ENCODE peak calls at places on chromosomes 3 and 15, in ten cellular contexts. L is HFF-Myc, T is PC-3, F is fibroblast of pulmonary artery, E is lower lobe of right lung, W is sigmoid colon, C is HL-60, A is esophagus muscularis mucosa, V is thoracic aorta, U is K562. N is an unnamed sample.

GRCh38 chr15:41894791-41895463 is 1.1 kb upstream of the SPTBN5 start:
- DNase-seq in L (peak), T (peak), F (peak), E (peak), W (peak), C (peak), A (no peak), V (peak), U (peak), N (peak)

GRCh38 chr3:164460851-164461250 is 617.4 kb downstream of the SI start:
- DNase-seq in L (no peak), T (no peak), F (no peak), E (no peak), W (no peak), C (no peak), A (no peak), V (no peak), U (no peak), N (peak)

GRCh38 chr3:134197681-134198261 is 52.9 kb downstream of the RYK start:
- DNase-seq in L (peak), T (peak), F (peak), E (no peak), W (no peak), C (peak), A (no peak), V (no peak), U (peak), N (peak)

GRCh38 chr3:45957606-45958005 is 14.3 kb downstream of the CXCR6 start:
- DNase-seq in L (no peak), T (no peak), F (no peak), E (no peak), W (no peak), C (no peak), A (no peak), V (no peak), U (no peak), N (no peak)

GRCh38 chr15:84949043-84949442 is 32.6 kb upstream of the PDE8A start:
- DNase-seq in L (no peak), T (no peak), F (no peak), E (no peak), W (peak), C (no peak), A (no peak), V (no peak), U (no peak), N (peak)

GRCh38 chr15:40103124-40103858 is 5.4 kb downstream of the BMF start:
- DNase-seq in L (no peak), T (peak), F (peak), E (peak), W (peak), C (no peak), A (no peak), V (peak), U (no peak), N (peak)

GRCh38 chr15:28094732-28095521 is 4.2 kb downstream of the OCA2 start:
- DNase-seq in L (no peak), T (peak), F (no peak), E (peak), W (peak), C (no peak), A (no peak), V (no peak), U (no peak), N (no peak)

GRCh38 chr3:12902181-12902999 is 61.0 kb upstream of the RPL32 start:
- DNase-seq in L (no peak), T (no peak), F (no peak), E (peak), W (no peak), C (no peak), A (no peak), V (no peak), U (no peak), N (no peak)

GRCh38 chr3:123660900-123661299 is 76.0 kb upstream of the HACD2 start:
- DNase-seq in L (peak), T (peak), F (peak), E (peak), W (peak), C (no peak), A (peak), V (peak), U (no peak), N (peak)

GRCh38 chr15:38668433-38669159 is 104.0 kb upstream of the RASGRP1 start:
- DNase-seq in L (no peak), T (no peak), F (no peak), E (no peak), W (no peak), C (no peak), A (no peak), V (no peak), U (no peak), N (no peak)

GRCh38 chr15:66043264-66043663 is 174.0 kb downstream of the RAB11A start:
- DNase-seq in L (no peak), T (no peak), F (no peak), E (no peak), W (no peak), C (no peak), A (no peak), V (no peak), U (no peak), N (no peak)

GRCh38 chr15:66931768-66932633 is 133.4 kb upstream of the SMAD3 start:
- DNase-seq in L (peak), T (peak), F (peak), E (no peak), W (peak), C (no peak), A (no peak), V (no peak), U (peak), N (peak)

GRCh38 chr3:63413523-63413922 is 135.4 kb downstream of the SYNPR start:
- DNase-seq in L (no peak), T (no peak), F (no peak), E (no peak), W (no peak), C (no peak), A (no peak), V (no peak), U (no peak), N (no peak)

GRCh38 chr3:40985195-40985594 is 214.1 kb upstream of the CTNNB1 start:
- DNase-seq in L (no peak), T (no peak), F (no peak), E (no peak), W (no peak), C (no peak), A (no peak), V (no peak), U (peak), N (no peak)

GRCh38 chr3:25239042-25239441 is 189.0 kb upstream of the RARB start:
- DNase-seq in L (no peak), T (no peak), F (no peak), E (no peak), W (no peak), C (no peak), A (no peak), V (no peak), U (no peak), N (no peak)

GRCh38 chr15:41994171-41994650 is 21.9 kb upstream of the EHD4 start:
- DNase-seq in L (no peak), T (no peak), F (no peak), E (no peak), W (no peak), C (no peak), A (no peak), V (no peak), U (no peak), N (no peak)

GRCh38 chr15:79811406-79812405 is 85.1 kb downstream of the MTHFS start:
- DNase-seq in L (peak), T (no peak), F (peak), E (peak), W (peak), C (no peak), A (no peak), V (peak), U (no peak), N (peak)

GRCh38 chr3:13519392-13519791 is 29.5 kb upstream of the FBLN2 start:
- DNase-seq in L (no peak), T (no peak), F (no peak), E (no peak), W (no peak), C (no peak), A (no peak), V (no peak), U (no peak), N (no peak)

GRCh38 chr15:35696767-35697231 is 150.8 kb upstream of the DPH6 start:
- DNase-seq in L (peak), T (peak), F (peak), E (no peak), W (no peak), C (no peak), A (no peak), V (no peak), U (peak), N (peak)

GRCh38 chr3:177330771-177331170 is 133.5 kb upstream of the TBL1XR1 start:
- DNase-seq in L (no peak), T (no peak), F (no peak), E (no peak), W (no peak), C (no peak), A (no peak), V (no peak), U (no peak), N (no peak)

GRCh38 chr15:75185271-75186029 is 16.2 kb upstream of the C15orf39 start:
- DNase-seq in L (no peak), T (no peak), F (no peak), E (no peak), W (no peak), C (peak), A (no peak), V (no peak), U (no peak), N (peak)

GRCh38 chr3:169948559-169949371 is 17.8 kb upstream of the SEC62 start:
- DNase-seq in L (no peak), T (peak), F (no peak), E (no peak), W (no peak), C (no peak), A (no peak), V (no peak), U (no peak), N (no peak)

GRCh38 chr3:48592519-48593087 is 2.5 kb downstream of the COL7A1 start:
- DNase-seq in L (no peak), T (no peak), F (no peak), E (no peak), W (no peak), C (no peak), A (no peak), V (no peak), U (peak), N (no peak)

GRCh38 chr3:48591886-48592518 is 3.1 kb downstream of the COL7A1 start:
- DNase-seq in L (no peak), T (no peak), F (no peak), E (no peak), W (no peak), C (no peak), A (no peak), V (no peak), U (no peak), N (no peak)

GRCh38 chr3:48594431-48595049 is 589 bp downstream of the COL7A1 start:
- DNase-seq in L (peak), T (no peak), F (no peak), E (no peak), W (no peak), C (no peak), A (no peak), V (no peak), U (peak), N (peak)

GRCh38 chr3:48595075-48595525 is at the start of gene COL7A1:
- DNase-seq in L (no peak), T (no peak), F (no peak), E (no peak), W (no peak), C (no peak), A (no peak), V (no peak), U (no peak), N (no peak)

DNA sequence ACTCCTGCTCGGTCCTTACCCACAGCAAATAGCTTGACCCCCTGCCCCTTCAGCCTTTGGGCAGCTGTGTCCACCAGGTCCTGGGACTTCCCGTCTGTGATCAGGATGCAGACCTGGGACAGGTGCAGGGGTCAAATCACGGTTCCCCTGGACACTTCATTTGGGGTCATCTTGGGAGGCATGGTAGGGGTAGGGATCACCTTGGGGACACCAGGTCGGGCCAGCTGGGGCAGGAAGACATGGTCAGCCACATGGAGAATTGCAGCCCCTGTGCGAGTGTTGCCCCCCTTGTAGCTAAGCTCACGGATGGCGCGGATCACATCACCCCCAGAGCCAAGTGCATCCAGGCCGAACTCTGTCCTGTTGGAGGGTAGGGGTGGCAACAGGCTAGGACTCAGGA is 1.8 kb downstream of the COL7A1 start:
- DNase-seq in L (no peak), T (no peak), F (no peak), E (no peak), W (no peak), C (no peak), A (no peak), V (no peak), U (no peak), N (no peak)
- H3K4me3 ChIP-seq in L (peak), T (no peak), F (no peak), E (no peak), W (no peak), C (no peak), A (no peak), V (no peak), U (no peak), N (peak)

DNA sequence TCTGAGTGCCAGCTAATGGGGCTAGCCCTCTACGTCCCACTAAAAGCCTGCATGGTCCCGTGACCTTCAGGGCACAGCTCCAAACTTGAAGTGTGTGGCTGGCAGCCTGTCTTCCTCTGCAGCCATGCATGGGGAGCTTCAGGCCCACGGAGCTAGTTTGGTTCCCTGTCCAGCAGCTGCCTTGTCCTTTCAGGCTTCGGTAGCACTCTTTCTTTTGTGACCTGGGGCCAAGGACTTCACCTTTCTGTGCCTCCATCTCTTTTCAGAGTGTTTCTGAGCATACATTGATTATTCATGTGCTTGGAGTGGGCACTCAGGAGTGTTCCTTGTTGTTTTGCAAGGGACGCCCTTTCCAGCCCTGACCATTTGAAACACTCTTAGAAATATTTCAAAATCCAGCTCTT is 155.2 kb downstream of the DNAJB8 start:
- DNase-seq in L (no peak), T (no peak), F (no peak), E (no peak), W (no peak), C (no peak), A (no peak), V (no peak), U (no peak), N (no peak)
- TF ChIP-seq CTCF in L (no peak), T (no peak), F (no peak), E (no peak), W (no peak), C (no peak), A (no peak), V (no peak), U (no peak), N (no peak)

DNA sequence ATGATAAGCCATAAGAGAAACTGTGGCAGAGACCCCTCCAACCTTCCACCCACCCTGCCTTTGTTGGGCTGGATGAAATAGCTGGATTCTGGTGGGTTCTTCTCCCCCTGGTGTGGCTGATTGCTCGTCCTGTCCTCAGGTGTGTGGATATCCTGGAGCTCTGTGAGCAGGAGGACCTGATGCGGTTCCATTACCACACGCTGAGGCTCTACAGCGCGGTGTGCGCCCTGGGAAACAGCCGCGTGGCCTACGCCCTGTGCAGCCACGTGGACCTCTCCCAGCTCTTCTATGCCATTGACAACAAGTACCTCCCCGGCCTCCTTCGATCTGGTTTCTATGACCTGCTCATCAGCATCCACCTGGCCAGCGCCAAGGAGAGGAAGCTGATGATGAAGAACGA is 306.3 kb upstream of the CHRM5 start:
- DNase-seq in L (no peak), T (no peak), F (no peak), E (no peak), W (no peak), C (no peak), A (no peak), V (no peak), U (no peak), N (no peak)
- H3K4me3 ChIP-seq in L (no peak), T (no peak), F (no peak), E (no peak), W (no peak), C (no peak), A (no peak), V (no peak), U (no peak), N (no peak)

GRCh38 chr15:64016257-64016656 is 30.0 kb downstream of the DAPK2 start:
- DNase-seq in L (no peak), T (no peak), F (no peak), E (no peak), W (no peak), C (no peak), A (no peak), V (no peak), U (no peak), N (no peak)

GRCh38 chr15:64014995-64015394 is 31.3 kb downstream of the DAPK2 start:
- DNase-seq in L (no peak), T (no peak), F (no peak), E (no peak), W (no peak), C (no peak), A (no peak), V (no peak), U (no peak), N (no peak)

GRCh38 chr15:64009798-64010241 is 36.5 kb downstream of the DAPK2 start:
- DNase-seq in L (no peak), T (peak), F (no peak), E (no peak), W (no peak), C (no peak), A (no peak), V (no peak), U (no peak), N (peak)

GRCh38 chr15:64010719-64011118 is 35.6 kb downstream of the DAPK2 start:
- DNase-seq in L (peak), T (peak), F (peak), E (peak), W (no peak), C (peak), A (no peak), V (no peak), U (peak), N (peak)

GRCh38 chr15:64013179-64014043 is 32.9 kb downstream of the DAPK2 start:
- DNase-seq in L (no peak), T (peak), F (no peak), E (no peak), W (no peak), C (no peak), A (no peak), V (no peak), U (no peak), N (peak)
- TF ChIP-seq CTCF in L (no peak), T (no peak), F (no peak), E (no peak), W (no peak), C (no peak), A (no peak), V (no peak), U (no peak), N (no peak)

GRCh38 chr3:130839815-130840214 is 54.1 kb upstream of the ATP2C1 start:
- DNase-seq in L (no peak), T (no peak), F (no peak), E (no peak), W (no peak), C (no peak), A (no peak), V (no peak), U (no peak), N (no peak)

GRCh38 chr3:130843441-130843840 is 50.4 kb upstream of the ATP2C1 start:
- DNase-seq in L (no peak), T (no peak), F (no peak), E (no peak), W (no peak), C (no peak), A (no peak), V (no peak), U (no peak), N (no peak)

GRCh38 chr3:130841357-130841756 is 52.5 kb upstream of the ATP2C1 start:
- DNase-seq in L (no peak), T (peak), F (no peak), E (no peak), W (no peak), C (no peak), A (no peak), V (no peak), U (no peak), N (no peak)

GRCh38 chr3:130835483-130835882 is 58.4 kb upstream of the ATP2C1 start:
- DNase-seq in L (no peak), T (peak), F (peak), E (no peak), W (no peak), C (no peak), A (no peak), V (no peak), U (no peak), N (no peak)

GRCh38 chr3:130838898-130839572 is 54.8 kb upstream of the ATP2C1 start:
- DNase-seq in L (no peak), T (no peak), F (no peak), E (no peak), W (no peak), C (no peak), A (no peak), V (no peak), U (no peak), N (no peak)
- H3K4me3 ChIP-seq in L (no peak), T (no peak), F (no peak), E (no peak), W (no peak), C (no peak), A (no peak), V (peak), U (no peak), N (no peak)

DNA sequence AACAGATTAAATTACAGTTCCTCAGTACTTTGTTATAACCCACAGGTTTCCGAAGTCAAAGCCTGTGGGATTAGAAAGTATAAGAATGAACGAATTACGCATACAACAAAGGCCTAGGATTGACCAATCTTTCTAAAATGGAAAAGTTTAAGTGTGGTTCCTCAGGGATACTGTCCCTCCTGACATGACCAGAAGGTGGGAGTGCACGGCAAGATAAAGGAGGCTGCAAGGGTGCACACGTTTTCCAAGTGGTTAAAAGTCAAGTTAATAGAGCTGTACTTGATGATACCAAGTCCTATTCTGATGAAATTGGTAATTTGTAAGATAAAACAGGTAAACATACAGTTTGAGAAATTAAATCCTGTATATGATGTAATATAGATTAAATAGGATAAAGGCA is 96.2 kb downstream of the ALDH1A2 start:
- DNase-seq in L (no peak), T (peak), F (peak), E (no peak), W (no peak), C (no peak), A (no peak), V (no peak), U (no peak), N (peak)
- TF ChIP-seq CTCF in L (peak), T (peak), F (peak), E (no peak), W (no peak), C (no peak), A (peak), V (no peak), U (peak), N (peak)

GRCh38 chr15:68557469-68558317 is 21.1 kb upstream of the CORO2B start:
- DNase-seq in L (no peak), T (no peak), F (no peak), E (no peak), W (no peak), C (no peak), A (no peak), V (no peak), U (no peak), N (no peak)

GRCh38 chr15:68560501-68561113 is 18.2 kb upstream of the CORO2B start:
- DNase-seq in L (no peak), T (no peak), F (no peak), E (no peak), W (peak), C (no peak), A (no peak), V (no peak), U (no peak), N (no peak)

GRCh38 chr15:68558318-68559305 is 20.2 kb upstream of the CORO2B start:
- DNase-seq in L (no peak), T (no peak), F (no peak), E (no peak), W (peak), C (no peak), A (no peak), V (no peak), U (no peak), N (no peak)

GRCh38 chr15:68561146-68561545 is 17.6 kb upstream of the CORO2B start:
- DNase-seq in L (no peak), T (no peak), F (no peak), E (no peak), W (peak), C (no peak), A (no peak), V (no peak), U (no peak), N (no peak)

GRCh38 chr15:68559342-68560310 is 19.2 kb upstream of the CORO2B start:
- DNase-seq in L (peak), T (peak), F (peak), E (peak), W (peak), C (peak), A (no peak), V (no peak), U (peak), N (peak)
- H3K4me3 ChIP-seq in L (peak), T (peak), F (peak), E (peak), W (peak), C (peak), A (peak), V (peak), U (no peak), N (peak)

GRCh38 chr15:88617031-88617722 is 4.0 kb upstream of the AEN start:
- DNase-seq in L (no peak), T (no peak), F (no peak), E (no peak), W (no peak), C (no peak), A (peak), V (no peak), U (no peak), N (no peak)
- TF ChIP-seq CTCF in L (no peak), T (no peak), F (no peak), E (no peak), W (no peak), C (no peak), A (no peak), V (no peak), U (no peak), N (no peak)

N was measured in choroid plexus epithelial cell.